ENCODE peak calls at places on chromosome 4, in ten cellular contexts. T is AG10803, V is tibial artery, G is psoas muscle, M is transverse colon, A is IMR-90, L is AG04449, Y is tibial nerve, J is neural progenitor cell, R is lower lobe of right lung. D is an unnamed sample.

GRCh38 chr4:10072420-10073017 is 44.1 kb downstream of the WDR1 start:
- DNase-seq in L (no peak), V (no peak), J (no peak), T (no peak), G (no peak), R (no peak), M (no peak), Y (no peak), A (no peak), D (no peak)

GRCh38 chr4:17662694-17663093 is 48.3 kb downstream of the MED28 start:
- DNase-seq in L (no peak), V (no peak), J (no peak), A (peak), R (no peak), Y (no peak), G (no peak), T (peak), M (no peak), D (no peak)

GRCh38 chr4:183035726-183036415 is 63.2 kb upstream of the WWC2 start:
- DNase-seq in V (no peak), Y (no peak), J (peak), L (no peak), T (no peak), A (no peak), G (no peak), R (no peak), M (no peak), D (no peak)

GRCh38 chr4:127995776-127996175 is 30.6 kb downstream of the ABHD18 start:
- DNase-seq in M (no peak), V (no peak), A (peak), L (peak), R (peak), Y (no peak), J (no peak), T (peak), G (no peak), D (peak)

GRCh38 chr4:25672756-25673155 is 17.1 kb downstream of the SLC34A2 start:
- DNase-seq in J (no peak), G (no peak), A (no peak), R (no peak), M (no peak), T (no peak), L (no peak), V (no peak), Y (no peak), D (no peak)

GRCh38 chr4:159369256-159369655 is 266.4 kb downstream of the RAPGEF2 start:
- DNase-seq in G (no peak), T (no peak), A (no peak), M (no peak), L (no peak), Y (no peak), V (no peak), R (no peak), J (peak), D (no peak)

GRCh38 chr4:10099521-10100325 is 16.9 kb downstream of the WDR1 start:
- DNase-seq in A (no peak), T (no peak), R (no peak), M (no peak), V (no peak), L (no peak), G (no peak), Y (no peak), J (peak), D (no peak)

GRCh38 chr4:184746532-184746870 is 12.6 kb upstream of the CENPU start:
- DNase-seq in A (peak), M (no peak), Y (no peak), T (peak), V (peak), R (no peak), J (no peak), G (peak), L (peak), D (peak)

GRCh38 chr4:131302108-131302507 is 1847.0 kb upstream of the PCDH10 start:
- DNase-seq in L (no peak), A (no peak), T (no peak), G (no peak), Y (no peak), J (peak), R (no peak), V (no peak), M (no peak), D (no peak)

GRCh38 chr4:169229571-169230028 is 41.2 kb downstream of the SH3RF1 start:
- DNase-seq in L (peak), G (no peak), T (peak), R (no peak), A (peak), M (no peak), J (no peak), V (no peak), Y (no peak), D (peak)

GRCh38 chr4:120557372-120557771 is 365.2 kb downstream of the PRDM5 start:
- DNase-seq in J (no peak), G (no peak), M (no peak), V (no peak), Y (no peak), T (peak), R (no peak), A (peak), L (no peak), D (no peak)

GRCh38 chr4:8318509-8318908 is 49.0 kb downstream of the HTRA3 start:
- DNase-seq in J (no peak), A (no peak), L (no peak), T (no peak), G (no peak), Y (no peak), V (no peak), R (no peak), M (no peak), D (no peak)

GRCh38 chr4:157320092-157320491 is 99.6 kb downstream of the GRIA2 start:
- DNase-seq in V (no peak), Y (no peak), G (no peak), T (no peak), L (no peak), A (no peak), M (no peak), J (no peak), R (no peak), D (no peak)

GRCh38 chr4:90317785-90318184 is 190.6 kb downstream of the CCSER1 start:
- DNase-seq in G (no peak), T (peak), L (peak), R (no peak), V (no peak), M (no peak), A (peak), J (no peak), Y (no peak), D (peak)

GRCh38 chr4:20272411-20272872 is 20.7 kb downstream of the SLIT2 start:
- DNase-seq in T (peak), L (no peak), V (no peak), G (no peak), M (no peak), Y (no peak), R (no peak), J (no peak), A (peak), D (no peak)

GRCh38 chr4:86496094-86497060 is 97.7 kb upstream of the PTPN13 start:
- DNase-seq in G (no peak), V (no peak), L (no peak), R (no peak), J (peak), T (peak), M (peak), A (peak), Y (no peak), D (peak)

GRCh38 chr4:72568959-72569718 is at the start of gene ADAMTS3:
- DNase-seq in T (peak), R (peak), V (peak), Y (no peak), J (peak), M (peak), G (peak), A (peak), L (no peak), D (no peak)

GRCh38 chr4:10185518-10186227 is 69.1 kb upstream of the WDR1 start:
- DNase-seq in J (no peak), M (no peak), L (no peak), V (no peak), G (no peak), T (no peak), A (no peak), Y (no peak), R (no peak), D (no peak)

GRCh38 chr4:177974461-177974860 is 532.2 kb upstream of the AGA start:
- DNase-seq in L (no peak), V (no peak), Y (no peak), R (no peak), J (no peak), A (peak), T (no peak), M (no peak), G (no peak), D (no peak)

GRCh38 chr4:56531823-56532222 is 26.2 kb downstream of the ARL9 start:
- DNase-seq in A (no peak), M (no peak), V (no peak), J (no peak), T (no peak), L (no peak), G (no peak), Y (no peak), R (no peak), D (no peak)

GRCh38 chr4:61740950-61741638 is 541.0 kb downstream of the ADGRL3 start:
- DNase-seq in M (no peak), R (no peak), J (peak), G (no peak), Y (no peak), T (no peak), A (no peak), V (no peak), L (no peak), D (no peak)

GRCh38 chr4:88017516-88018302 is 10.3 kb downstream of the PKD2 start:
- DNase-seq in V (no peak), Y (no peak), M (no peak), J (no peak), R (no peak), G (no peak), A (peak), T (peak), L (peak), D (peak)

GRCh38 chr4:87622303-87622702 is 14.0 kb downstream of the DSPP start:
- DNase-seq in A (no peak), L (no peak), M (no peak), T (no peak), R (no peak), J (peak), V (no peak), G (no peak), Y (no peak), D (no peak)

GRCh38 chr4:1243451-1244080 is 5.4 kb downstream of the CTBP1 start:
- DNase-seq in L (no peak), G (peak), A (no peak), V (peak), Y (peak), R (no peak), J (no peak), M (peak), T (no peak), D (no peak)
- TF ChIP-seq CTCF in L (no peak), G (no peak), A (no peak), V (no peak), Y (no peak), R (no peak), J (no peak), M (no peak), T (no peak), D (no peak)

DNA sequence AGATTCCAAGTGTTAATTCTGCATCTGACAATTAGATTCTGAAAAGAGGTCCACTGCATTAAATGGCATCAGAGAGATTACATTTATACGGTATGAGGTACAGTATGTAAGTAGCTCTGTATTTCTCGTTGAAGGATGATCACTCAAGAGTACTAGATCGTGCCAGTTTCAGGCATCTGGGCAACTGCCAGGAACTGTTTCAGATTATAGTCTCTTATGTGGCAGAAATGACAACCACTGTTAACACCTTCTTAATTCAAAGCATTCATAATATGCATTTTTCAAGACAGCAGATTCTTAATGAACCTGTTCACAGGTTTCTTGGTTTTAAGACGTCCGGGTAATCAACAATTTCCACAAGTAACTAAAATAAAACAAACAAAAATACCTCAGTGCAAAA is 1.6 kb downstream of the ANKRD50 start:
- DNase-seq in L (no peak), A (no peak), G (peak), V (no peak), J (no peak), M (no peak), Y (no peak), R (no peak), T (peak), D (no peak)
- H3K4me3 ChIP-seq in L (peak), A (peak), G (peak), V (peak), J (peak), M (peak), Y (peak), R (peak), T (peak), D (peak)

DNA sequence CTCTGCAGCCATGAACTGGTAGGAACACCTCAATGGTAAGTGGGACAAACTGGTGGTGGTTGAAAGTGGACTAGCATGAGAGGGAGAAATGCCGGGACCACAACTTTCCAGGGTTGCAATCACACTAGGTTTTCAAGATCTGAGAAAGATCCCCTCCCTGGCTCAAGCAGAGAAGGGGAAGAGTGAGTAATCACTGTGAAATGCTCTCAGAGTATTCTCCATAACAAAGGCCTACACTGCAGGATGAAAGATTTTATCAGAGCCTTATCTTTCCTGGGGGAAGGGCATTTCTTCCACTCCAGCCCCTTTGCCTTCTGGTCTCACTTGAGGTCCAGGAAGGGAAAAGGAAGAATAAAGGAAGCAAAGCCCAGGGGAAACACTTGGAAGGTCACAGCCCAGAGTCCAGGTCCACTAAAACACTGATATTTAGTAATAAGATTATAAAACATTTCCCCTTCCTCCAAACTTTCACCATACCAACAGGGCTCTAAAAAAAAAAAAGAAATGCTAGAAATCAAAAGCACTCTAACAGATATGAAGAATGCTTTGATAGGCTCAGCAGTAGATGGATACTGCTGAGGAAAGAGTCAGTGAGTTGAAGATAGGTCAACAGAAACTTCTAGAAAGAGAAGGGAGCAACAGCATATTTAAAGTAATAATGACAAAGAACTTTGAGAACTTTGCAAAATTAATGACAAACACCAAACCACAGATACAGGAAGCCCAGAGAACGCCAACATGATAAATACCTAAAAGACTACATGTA is 95.9 kb downstream of the WDFY3 start:
- DNase-seq in Y (no peak), R (no peak), A (peak), L (no peak), T (peak), G (no peak), V (no peak), J (peak), M (no peak), D (no peak)
- TF ChIP-seq CTCF in Y (no peak), R (no peak), A (no peak), L (no peak), T (no peak), G (no peak), V (no peak), J (no peak), M (no peak), D (no peak)

GRCh38 chr4:2468464-2469191 is at the start of gene RNF4:
- DNase-seq in M (peak), R (peak), T (peak), G (peak), L (peak), J (peak), Y (peak), V (peak), A (peak), D (peak)
- H3K4me3 ChIP-seq in M (peak), R (peak), T (peak), G (peak), L (peak), J (peak), Y (peak), V (peak), A (peak), D (peak)

DNA sequence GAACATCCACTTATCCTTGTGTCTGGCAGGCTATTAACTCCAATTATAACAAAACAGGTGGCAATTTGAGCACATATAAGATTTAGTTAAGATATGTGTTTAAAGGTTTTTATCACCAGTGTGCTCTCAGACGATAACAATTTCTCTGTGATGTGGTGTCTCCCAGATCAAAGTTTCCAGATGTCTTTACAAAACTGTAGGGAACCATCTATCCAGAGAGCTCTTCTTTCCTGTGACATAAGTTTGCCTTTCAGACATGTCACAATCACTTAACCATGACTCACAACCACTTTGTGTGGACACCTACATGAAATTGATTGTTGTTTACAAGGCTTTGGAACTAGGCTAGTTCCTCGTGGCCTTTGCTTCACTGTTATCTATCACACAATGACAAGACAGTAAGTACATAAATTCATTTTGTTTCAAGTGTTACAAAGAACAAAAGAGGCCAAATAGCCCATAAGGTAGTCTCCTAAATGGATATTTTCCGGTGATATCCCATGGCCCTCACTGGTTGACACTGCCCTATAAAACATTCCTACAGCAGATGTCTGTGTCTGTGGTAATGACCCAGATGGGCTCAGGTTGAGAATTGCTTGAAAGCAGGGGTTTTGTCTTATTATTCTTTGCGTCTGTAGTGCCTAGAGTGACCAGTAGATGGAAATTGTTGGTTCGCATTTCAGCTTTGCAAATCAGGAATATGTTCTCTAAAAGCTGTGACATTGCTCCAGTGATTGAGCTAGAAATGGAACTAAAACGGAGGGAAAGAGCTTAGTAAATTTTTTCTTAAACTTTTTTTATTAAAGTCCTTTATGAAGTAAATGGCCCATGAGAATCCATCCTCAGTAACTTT is 297.8 kb upstream of the FAM241A start:
- DNase-seq in R (no peak), J (peak), A (no peak), G (no peak), M (no peak), L (no peak), T (peak), V (no peak), Y (no peak), D (no peak)
- TF ChIP-seq CTCF in R (no peak), J (peak), A (peak), G (no peak), M (no peak), L (peak), T (peak), V (no peak), Y (no peak), D (peak)

GRCh38 chr4:111475696-111476095 is 669.6 kb upstream of the FAM241A start:
- DNase-seq in R (no peak), T (no peak), L (no peak), A (no peak), Y (no peak), G (no peak), V (no peak), M (no peak), J (no peak), D (no peak)

GRCh38 chr4:111475001-111475400 is 670.3 kb upstream of the FAM241A start:
- DNase-seq in R (no peak), J (peak), A (peak), M (peak), V (no peak), L (no peak), G (no peak), Y (no peak), T (peak), D (peak)
- H3K4me3 ChIP-seq in R (no peak), J (no peak), A (no peak), M (no peak), V (no peak), L (no peak), G (no peak), Y (no peak), T (no peak), D (no peak)

GRCh38 chr4:140277576-140277975 is 95.9 kb upstream of the SCOC start:
- DNase-seq in T (no peak), G (no peak), V (no peak), A (peak), L (no peak), R (no peak), Y (no peak), J (no peak), M (no peak), D (no peak)

GRCh38 chr4:140286503-140286902 is 86.9 kb upstream of the SCOC start:
- DNase-seq in L (no peak), Y (no peak), J (no peak), T (peak), G (peak), A (no peak), R (no peak), M (no peak), V (no peak), D (no peak)

GRCh38 chr4:140284449-140284848 is 89.0 kb upstream of the SCOC start:
- DNase-seq in A (no peak), V (no peak), T (no peak), M (no peak), J (no peak), R (no peak), L (no peak), Y (no peak), G (no peak), D (no peak)

DNA sequence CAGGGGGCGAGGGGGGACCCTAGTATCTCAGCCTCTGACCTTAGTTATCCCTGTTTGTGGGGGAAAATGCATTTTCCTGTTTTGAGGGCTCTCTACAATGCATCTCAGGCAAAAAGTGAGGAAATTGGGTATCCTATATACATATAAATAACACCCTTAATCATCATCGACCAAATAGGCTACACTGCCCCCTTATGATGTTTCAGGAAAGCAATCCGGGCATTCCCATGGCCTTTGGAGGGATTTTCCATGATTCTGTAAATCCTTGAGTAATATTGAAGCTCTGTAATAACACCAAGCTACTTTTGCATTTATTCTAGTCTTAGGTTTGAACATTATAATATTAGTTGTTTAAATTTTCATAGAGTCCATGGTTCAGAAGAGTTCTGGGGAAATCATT is 91.6 kb upstream of the SCOC start:
- DNase-seq in R (no peak), G (no peak), L (no peak), V (no peak), A (peak), T (no peak), Y (no peak), J (no peak), M (no peak), D (no peak)
- TF ChIP-seq CTCF in R (no peak), G (no peak), L (no peak), V (no peak), A (peak), T (no peak), Y (no peak), J (no peak), M (no peak), D (peak)

GRCh38 chr4:4853371-4853823 is 6.1 kb upstream of the MSX1 start:
- DNase-seq in M (no peak), L (no peak), J (peak), Y (no peak), G (no peak), A (no peak), T (no peak), R (no peak), V (peak), D (no peak)
- H3K4me3 ChIP-seq in M (peak), L (peak), J (peak), Y (peak), G (peak), A (peak), T (peak), R (peak), V (peak), D (peak)

GRCh38 chr4:80204433-80204832 is 7.1 kb downstream of the PRDM8 start:
- DNase-seq in V (no peak), J (peak), G (no peak), L (no peak), T (no peak), R (no peak), Y (no peak), A (peak), M (no peak), D (no peak)

GRCh38 chr4:80202784-80203553 is 5.7 kb downstream of the PRDM8 start:
- DNase-seq in R (peak), V (no peak), G (peak), L (no peak), Y (no peak), T (no peak), M (peak), J (peak), A (peak), D (no peak)

GRCh38 chr4:80201326-80202151 is 4.2 kb downstream of the PRDM8 start:
- DNase-seq in R (peak), L (no peak), G (peak), J (peak), A (peak), M (peak), V (no peak), Y (no peak), T (peak), D (no peak)

GRCh38 chr4:80199947-80200346 is 2.6 kb downstream of the PRDM8 start:
- DNase-seq in V (no peak), T (no peak), M (no peak), R (no peak), J (no peak), Y (no peak), L (no peak), G (no peak), A (no peak), D (no peak)

GRCh38 chr4:80202190-80202711 is 4.9 kb downstream of the PRDM8 start:
- DNase-seq in G (peak), V (peak), L (no peak), R (peak), M (peak), Y (peak), A (peak), T (peak), J (peak), D (no peak)
- TF ChIP-seq CTCF in G (peak), V (peak), L (peak), R (peak), M (peak), Y (peak), A (peak), T (peak), J (peak), D (peak)